ENCODE peak calls at places on chromosomes 12 and 14, in nine cellular contexts. L, Y, P, A, X, H, K, Q and B are unnamed samples.

GRCh38 chr12:124832856-124833255 is 30.8 kb downstream of the SCARB1 start:
- DNase-seq in L (no peak), Y (no peak), P (no peak), A (no peak), X (no peak), H (no peak), K (no peak), Q (no peak), B (no peak)

GRCh38 chr12:97681612-97682504 is 219.3 kb downstream of the RMST start:
- DNase-seq in L (no peak), Y (no peak), P (no peak), A (no peak), X (no peak), H (no peak), K (no peak), Q (no peak), B (no peak)

GRCh38 chr12:21697829-21698630 is 40.4 kb upstream of the LDHB start:
- DNase-seq in L (no peak), Y (no peak), P (no peak), A (no peak), X (no peak), H (peak), K (peak), Q (no peak), B (no peak)

GRCh38 chr12:89334770-89335169 is 17.5 kb downstream of the DUSP6 start:
- DNase-seq in L (no peak), Y (no peak), P (no peak), A (no peak), X (no peak), H (no peak), K (no peak), Q (no peak), B (no peak)

GRCh38 chr12:52423661-52424503 is 10.3 kb downstream of the KRT75 start:
- DNase-seq in L (no peak), Y (no peak), P (no peak), A (no peak), X (no peak), H (no peak), K (no peak), Q (peak), B (no peak)

GRCh38 chr14:69481815-69482568 is 2.5 kb upstream of the PLEKHD1 start:
- DNase-seq in L (no peak), Y (no peak), P (no peak), A (no peak), X (no peak), H (no peak), K (no peak), Q (no peak), B (no peak)

GRCh38 chr12:130775953-130776856 is 60.1 kb upstream of the RIMBP2 start:
- DNase-seq in L (peak), Y (no peak), P (no peak), A (no peak), X (peak), H (peak), K (no peak), Q (no peak), B (peak)

GRCh38 chr12:108187831-108188230 is 58.7 kb downstream of the WSCD2 start:
- DNase-seq in L (no peak), Y (no peak), P (no peak), A (no peak), X (no peak), H (no peak), K (no peak), Q (no peak), B (no peak)

GRCh38 chr12:1793426-1794210 is 26.7 kb upstream of the LRTM2 start:
- DNase-seq in L (no peak), Y (no peak), P (no peak), A (no peak), X (no peak), H (no peak), K (peak), Q (no peak), B (no peak)

GRCh38 chr12:6390084-6390799 is 6.3 kb downstream of the LTBR start:
- DNase-seq in L (no peak), Y (no peak), P (no peak), A (no peak), X (no peak), H (no peak), K (no peak), Q (no peak), B (no peak)

GRCh38 chr14:95689441-95689840 is 3.2 kb downstream of the TCL1B start:
- DNase-seq in L (no peak), Y (no peak), P (no peak), A (no peak), X (no peak), H (no peak), K (no peak), Q (no peak), B (no peak)